ENCODE peak calls at places on chromosomes 3 and 15, in eight cellular contexts. One of them, this sample, is unnamed.
A peak's percentile ranks its signal among the peaks of the same experiment; 100 is the strongest.

GRCh38 chr15:31463521-31464102 is 137.0 kb downstream of the KLF13 start:
- DNase-seq in GM23248: no peak
- DNase-seq in vagina: no peak
- DNase-seq in GDM1: no peak
- DNase-seq in uterus: no peak
- DNase-seq in EL: no peak
- DNase-seq in A549: no peak
- DNase-seq in stimulated activated CD8-positive, alpha-beta memory T cell treated with anti-CD3 and anti-CD28 coated beads, Interleukin-7, amount 100 ng/mL, for 4 hours: no peak
- DNase-seq in this sample: no peak

GRCh38 chr15:100987143-100987542 is 68.0 kb downstream of the LRRK1 start:
- DNase-seq in A549: no peak
- DNase-seq in stimulated activated CD8-positive, alpha-beta memory T cell treated with anti-CD3 and anti-CD28 coated beads, Interleukin-7, amount 100 ng/mL, for 4 hours: no peak
- DNase-seq in GM23248: peak; percentile 67
- DNase-seq in vagina: no peak
- DNase-seq in uterus: no peak
- DNase-seq in EL: no peak
- DNase-seq in GDM1: no peak
- DNase-seq in this sample: no peak

GRCh38 chr15:80778964-80779657 is at the start of gene CEMIP:
- DNase-seq in EL: peak; percentile 77
- DNase-seq in A549: peak; percentile 88
- DNase-seq in GM23248: peak; percentile 92
- DNase-seq in stimulated activated CD8-positive, alpha-beta memory T cell treated with anti-CD3 and anti-CD28 coated beads, Interleukin-7, amount 100 ng/mL, for 4 hours: no peak
- DNase-seq in vagina: no peak
- DNase-seq in uterus: peak; percentile 22
- DNase-seq in GDM1: peak; percentile 28
- DNase-seq in this sample: peak; percentile 86

GRCh38 chr3:52833202-52833601 is 1.6 kb downstream of the MUSTN1 start:
- DNase-seq in uterus: no peak
- DNase-seq in GDM1: no peak
- DNase-seq in EL: no peak
- DNase-seq in vagina: no peak
- DNase-seq in stimulated activated CD8-positive, alpha-beta memory T cell treated with anti-CD3 and anti-CD28 coated beads, Interleukin-7, amount 100 ng/mL, for 4 hours: no peak
- DNase-seq in A549: no peak
- DNase-seq in GM23248: no peak
- DNase-seq in this sample: no peak

GRCh38 chr15:99944131-99944530 is 210.9 kb upstream of the LYSMD4 start:
- DNase-seq in GDM1: no peak
- DNase-seq in EL: no peak
- DNase-seq in GM23248: no peak
- DNase-seq in stimulated activated CD8-positive, alpha-beta memory T cell treated with anti-CD3 and anti-CD28 coated beads, Interleukin-7, amount 100 ng/mL, for 4 hours: no peak
- DNase-seq in vagina: no peak
- DNase-seq in A549: no peak
- DNase-seq in uterus: no peak
- DNase-seq in this sample: no peak

GRCh38 chr3:182412066-182412465 is 381.2 kb upstream of the ATP11B start:
- DNase-seq in vagina: no peak
- DNase-seq in EL: no peak
- DNase-seq in A549: no peak
- DNase-seq in stimulated activated CD8-positive, alpha-beta memory T cell treated with anti-CD3 and anti-CD28 coated beads, Interleukin-7, amount 100 ng/mL, for 4 hours: no peak
- DNase-seq in uterus: no peak
- DNase-seq in GM23248: no peak
- DNase-seq in GDM1: no peak
- DNase-seq in this sample: no peak

GRCh38 chr3:14634763-14635400 is 16.7 kb upstream of the CCDC174 start:
- DNase-seq in A549: no peak
- DNase-seq in EL: peak; percentile 28
- DNase-seq in GDM1: no peak
- DNase-seq in uterus: no peak
- DNase-seq in stimulated activated CD8-positive, alpha-beta memory T cell treated with anti-CD3 and anti-CD28 coated beads, Interleukin-7, amount 100 ng/mL, for 4 hours: no peak
- DNase-seq in GM23248: peak; percentile 78
- DNase-seq in vagina: no peak
- DNase-seq in this sample: peak; percentile 32

GRCh38 chr3:139522421-139522820 is 17.1 kb downstream of the RBP1 start:
- DNase-seq in uterus: no peak
- DNase-seq in vagina: no peak
- DNase-seq in GDM1: no peak
- DNase-seq in A549: no peak
- DNase-seq in EL: no peak
- DNase-seq in GM23248: no peak
- DNase-seq in stimulated activated CD8-positive, alpha-beta memory T cell treated with anti-CD3 and anti-CD28 coated beads, Interleukin-7, amount 100 ng/mL, for 4 hours: no peak
- DNase-seq in this sample: no peak

GRCh38 chr3:72673011-72673771 is 175.1 kb downstream of the SHQ1 start:
- DNase-seq in vagina: no peak
- DNase-seq in stimulated activated CD8-positive, alpha-beta memory T cell treated with anti-CD3 and anti-CD28 coated beads, Interleukin-7, amount 100 ng/mL, for 4 hours: no peak
- DNase-seq in A549: no peak
- DNase-seq in EL: no peak
- DNase-seq in uterus: no peak
- DNase-seq in GDM1: no peak
- DNase-seq in GM23248: no peak
- DNase-seq in this sample: no peak

GRCh38 chr3:50222169-50222528 is 13.9 kb upstream of the GNAI2 start:
- DNase-seq in GDM1: no peak
- DNase-seq in vagina: no peak
- DNase-seq in EL: no peak
- DNase-seq in uterus: no peak
- DNase-seq in GM23248: no peak
- DNase-seq in A549: no peak
- DNase-seq in stimulated activated CD8-positive, alpha-beta memory T cell treated with anti-CD3 and anti-CD28 coated beads, Interleukin-7, amount 100 ng/mL, for 4 hours: no peak
- DNase-seq in this sample: no peak

GRCh38 chr3:7172996-7173395 is 312.1 kb downstream of the GRM7 start:
- DNase-seq in A549: no peak
- DNase-seq in stimulated activated CD8-positive, alpha-beta memory T cell treated with anti-CD3 and anti-CD28 coated beads, Interleukin-7, amount 100 ng/mL, for 4 hours: no peak
- DNase-seq in GM23248: no peak
- DNase-seq in GDM1: no peak
- DNase-seq in vagina: no peak
- DNase-seq in uterus: no peak
- DNase-seq in EL: no peak
- DNase-seq in this sample: no peak

GRCh38 chr3:128559486-128560225 is 66.7 kb upstream of the GATA2 start:
- DNase-seq in GM23248: no peak
- DNase-seq in vagina: no peak
- DNase-seq in GDM1: no peak
- DNase-seq in A549: no peak
- DNase-seq in stimulated activated CD8-positive, alpha-beta memory T cell treated with anti-CD3 and anti-CD28 coated beads, Interleukin-7, amount 100 ng/mL, for 4 hours: no peak
- DNase-seq in uterus: no peak
- DNase-seq in EL: no peak
- DNase-seq in this sample: peak; percentile 79

GRCh38 chr3:58965870-58966269 is 84.0 kb downstream of the CFAP20DC start:
- DNase-seq in EL: peak; percentile 7
- DNase-seq in stimulated activated CD8-positive, alpha-beta memory T cell treated with anti-CD3 and anti-CD28 coated beads, Interleukin-7, amount 100 ng/mL, for 4 hours: no peak
- DNase-seq in vagina: no peak
- DNase-seq in uterus: no peak
- DNase-seq in GM23248: peak; percentile 43
- DNase-seq in A549: no peak
- DNase-seq in GDM1: no peak
- DNase-seq in this sample: no peak

GRCh38 chr3:175512700-175513099 is 653.6 kb downstream of the NAALADL2 start:
- DNase-seq in GM23248: no peak
- DNase-seq in vagina: no peak
- DNase-seq in EL: no peak
- DNase-seq in GDM1: no peak
- DNase-seq in A549: no peak
- DNase-seq in uterus: no peak
- DNase-seq in stimulated activated CD8-positive, alpha-beta memory T cell treated with anti-CD3 and anti-CD28 coated beads, Interleukin-7, amount 100 ng/mL, for 4 hours: no peak
- DNase-seq in this sample: no peak

GRCh38 chr3:186888569-186888968 is 41.8 kb upstream of the ST6GAL1 start:
- DNase-seq in stimulated activated CD8-positive, alpha-beta memory T cell treated with anti-CD3 and anti-CD28 coated beads, Interleukin-7, amount 100 ng/mL, for 4 hours: no peak
- DNase-seq in vagina: no peak
- DNase-seq in GM23248: no peak
- DNase-seq in A549: no peak
- DNase-seq in EL: no peak
- DNase-seq in uterus: no peak
- DNase-seq in GDM1: peak; percentile 83
- DNase-seq in this sample: peak; percentile 21

This sample was measured in NCI-H1417.